ENCODE peak calls at places on chromosomes 7 and 10, in nine cellular contexts. One of them, this sample, is unnamed.

GRCh38 chr10:13351340-13351915 is 3.3 kb upstream of the SEPHS1 start:
- DNase-seq in NB4: no peak
- DNase-seq in lower lobe of right lung: no peak
- DNase-seq in astrocyte of the cerebellum: no peak
- DNase-seq in Peyer's patch: no peak
- DNase-seq in OCI-LY7: peak; percentile 47
- DNase-seq in mucosa of descending colon: no peak
- DNase-seq in testis: no peak
- DNase-seq in fibroblast of mammary gland: no peak
- DNase-seq in this sample: no peak

GRCh38 chr10:105262666-105263065 is 621.6 kb downstream of the SORCS3 start:
- DNase-seq in mucosa of descending colon: no peak
- DNase-seq in OCI-LY7: no peak
- DNase-seq in fibroblast of mammary gland: peak; percentile 13
- DNase-seq in astrocyte of the cerebellum: no peak
- DNase-seq in Peyer's patch: no peak
- DNase-seq in lower lobe of right lung: no peak
- DNase-seq in testis: no peak
- DNase-seq in NB4: no peak
- DNase-seq in this sample: no peak

GRCh38 chr7:134514663-134515062 is 12.7 kb upstream of the AKR1B10 start:
- DNase-seq in mucosa of descending colon: peak; percentile 72
- DNase-seq in OCI-LY7: peak; percentile 77
- DNase-seq in Peyer's patch: no peak
- DNase-seq in testis: peak; percentile 33
- DNase-seq in NB4: peak; percentile 83
- DNase-seq in lower lobe of right lung: no peak
- DNase-seq in astrocyte of the cerebellum: peak; percentile 71
- DNase-seq in fibroblast of mammary gland: peak; percentile 85
- DNase-seq in this sample: peak; percentile 43

GRCh38 chr10:128854965-128855364 is 612.1 kb upstream of the MGMT start:
- DNase-seq in testis: peak; percentile 90
- DNase-seq in mucosa of descending colon: peak; percentile 75
- DNase-seq in NB4: no peak
- DNase-seq in Peyer's patch: peak; percentile 73
- DNase-seq in astrocyte of the cerebellum: peak; percentile 69
- DNase-seq in OCI-LY7: no peak
- DNase-seq in fibroblast of mammary gland: peak; percentile 1
- DNase-seq in lower lobe of right lung: peak; percentile 81
- DNase-seq in this sample: peak; percentile 36

GRCh38 chr7:207418-208127 is 15.2 kb downstream of the FAM20C start:
- DNase-seq in Peyer's patch: no peak
- DNase-seq in astrocyte of the cerebellum: no peak
- DNase-seq in lower lobe of right lung: no peak
- DNase-seq in testis: no peak
- DNase-seq in OCI-LY7: no peak
- DNase-seq in fibroblast of mammary gland: peak; percentile 30
- DNase-seq in mucosa of descending colon: no peak
- DNase-seq in NB4: no peak
- DNase-seq in this sample: no peak

GRCh38 chr10:97861351-97861750 is 11.7 kb downstream of the GOLGA7B start:
- DNase-seq in mucosa of descending colon: no peak
- DNase-seq in testis: no peak
- DNase-seq in fibroblast of mammary gland: peak; percentile 66
- DNase-seq in NB4: no peak
- DNase-seq in lower lobe of right lung: no peak
- DNase-seq in Peyer's patch: no peak
- DNase-seq in OCI-LY7: no peak
- DNase-seq in astrocyte of the cerebellum: no peak
- DNase-seq in this sample: no peak

GRCh38 chr7:98163704-98164478 is 47.3 kb upstream of the BHLHA15 start:
- DNase-seq in astrocyte of the cerebellum: no peak
- DNase-seq in mucosa of descending colon: peak; percentile 77
- DNase-seq in lower lobe of right lung: no peak
- DNase-seq in OCI-LY7: no peak
- DNase-seq in testis: peak; percentile 26
- DNase-seq in Peyer's patch: peak; percentile 84
- DNase-seq in fibroblast of mammary gland: no peak
- DNase-seq in NB4: no peak
- DNase-seq in this sample: no peak

GRCh38 chr10:79176949-79177602 is 108.3 kb downstream of the ZMIZ1 start:
- DNase-seq in fibroblast of mammary gland: no peak
- DNase-seq in testis: peak; percentile 75
- DNase-seq in astrocyte of the cerebellum: no peak
- DNase-seq in lower lobe of right lung: no peak
- DNase-seq in Peyer's patch: no peak
- DNase-seq in NB4: no peak
- DNase-seq in mucosa of descending colon: no peak
- DNase-seq in OCI-LY7: peak; percentile 19
- DNase-seq in this sample: no peak

GRCh38 chr7:21580073-21580521 is 37.3 kb downstream of the DNAH11 start:
- DNase-seq in astrocyte of the cerebellum: peak; percentile 60
- DNase-seq in NB4: peak; percentile 53
- DNase-seq in testis: no peak
- DNase-seq in lower lobe of right lung: no peak
- DNase-seq in OCI-LY7: no peak
- DNase-seq in fibroblast of mammary gland: peak; percentile 53
- DNase-seq in Peyer's patch: no peak
- DNase-seq in mucosa of descending colon: no peak
- DNase-seq in this sample: no peak

GRCh38 chr10:92011560-92012214 is 88.1 kb downstream of the BTAF1 start:
- DNase-seq in testis: no peak
- DNase-seq in NB4: peak; percentile 28
- DNase-seq in fibroblast of mammary gland: peak; percentile 73
- DNase-seq in astrocyte of the cerebellum: peak; percentile 33
- DNase-seq in mucosa of descending colon: no peak
- DNase-seq in OCI-LY7: no peak
- DNase-seq in lower lobe of right lung: no peak
- DNase-seq in Peyer's patch: no peak
- DNase-seq in this sample: peak; percentile 50

GRCh38 chr10:102701272-102701671 is 12.9 kb downstream of the ARL3 start:
- DNase-seq in testis: peak; percentile 4
- DNase-seq in OCI-LY7: no peak
- DNase-seq in astrocyte of the cerebellum: no peak
- DNase-seq in lower lobe of right lung: no peak
- DNase-seq in mucosa of descending colon: no peak
- DNase-seq in fibroblast of mammary gland: no peak
- DNase-seq in Peyer's patch: no peak
- DNase-seq in NB4: no peak
- DNase-seq in this sample: no peak

GRCh38 chr10:78721231-78721630 is 347.5 kb upstream of the ZMIZ1 start:
- DNase-seq in mucosa of descending colon: no peak
- DNase-seq in OCI-LY7: no peak
- DNase-seq in fibroblast of mammary gland: no peak
- DNase-seq in NB4: no peak
- DNase-seq in lower lobe of right lung: no peak
- DNase-seq in astrocyte of the cerebellum: no peak
- DNase-seq in Peyer's patch: no peak
- DNase-seq in testis: no peak
- DNase-seq in this sample: no peak

GRCh38 chr7:54846272-54846671 is 87.3 kb upstream of the SEC61G start:
- DNase-seq in NB4: no peak
- DNase-seq in OCI-LY7: no peak
- DNase-seq in astrocyte of the cerebellum: no peak
- DNase-seq in fibroblast of mammary gland: peak; percentile 79
- DNase-seq in lower lobe of right lung: no peak
- DNase-seq in testis: no peak
- DNase-seq in Peyer's patch: no peak
- DNase-seq in mucosa of descending colon: no peak
- DNase-seq in this sample: no peak

GRCh38 chr10:61136151-61136550 is 192.2 kb upstream of the RHOBTB1 start:
- DNase-seq in fibroblast of mammary gland: no peak
- DNase-seq in mucosa of descending colon: no peak
- DNase-seq in lower lobe of right lung: no peak
- DNase-seq in testis: no peak
- DNase-seq in astrocyte of the cerebellum: no peak
- DNase-seq in OCI-LY7: no peak
- DNase-seq in NB4: no peak
- DNase-seq in Peyer's patch: no peak
- DNase-seq in this sample: no peak

GRCh38 chr10:43355749-43356371 is 15.6 kb upstream of the FXYD4 start:
- DNase-seq in mucosa of descending colon: peak; percentile 76
- DNase-seq in NB4: peak; percentile 59
- DNase-seq in astrocyte of the cerebellum: no peak
- DNase-seq in lower lobe of right lung: no peak
- DNase-seq in OCI-LY7: no peak
- DNase-seq in fibroblast of mammary gland: peak; percentile 60
- DNase-seq in testis: no peak
- DNase-seq in Peyer's patch: peak; percentile 78
- DNase-seq in this sample: peak; percentile 23

GRCh38 chr7:130367088-130367755 is 13.1 kb upstream of the CPA1 start:
- DNase-seq in Peyer's patch: peak; percentile 46
- DNase-seq in testis: no peak
- DNase-seq in fibroblast of mammary gland: no peak
- DNase-seq in lower lobe of right lung: no peak
- DNase-seq in OCI-LY7: no peak
- DNase-seq in astrocyte of the cerebellum: no peak
- DNase-seq in NB4: no peak
- DNase-seq in mucosa of descending colon: no peak
- DNase-seq in this sample: no peak

GRCh38 chr10:78331391-78331922 is 297.8 kb downstream of the RPS24 start:
- DNase-seq in NB4: no peak
- DNase-seq in astrocyte of the cerebellum: peak; percentile 27
- DNase-seq in mucosa of descending colon: no peak
- DNase-seq in testis: no peak
- DNase-seq in lower lobe of right lung: no peak
- DNase-seq in Peyer's patch: peak; percentile 21
- DNase-seq in OCI-LY7: no peak
- DNase-seq in fibroblast of mammary gland: peak; percentile 79
- DNase-seq in this sample: no peak

GRCh38 chr10:111076682-111077661 is at the start of gene ADRA2A:
- DNase-seq in OCI-LY7: no peak
- DNase-seq in NB4: peak; percentile 32
- DNase-seq in astrocyte of the cerebellum: peak; percentile 2
- DNase-seq in testis: peak; percentile 65
- DNase-seq in mucosa of descending colon: peak; percentile 50
- DNase-seq in lower lobe of right lung: peak; percentile 57
- DNase-seq in fibroblast of mammary gland: peak; percentile 34
- DNase-seq in Peyer's patch: peak; percentile 60
- DNase-seq in this sample: peak; percentile 23
- TF ChIP-seq CTCF in OCI-LY7: no peak
- TF ChIP-seq CTCF in NB4: no peak
- TF ChIP-seq CTCF in astrocyte of the cerebellum: no peak
- TF ChIP-seq CTCF in testis: no peak
- TF ChIP-seq CTCF in mucosa of descending colon: no peak
- TF ChIP-seq CTCF in lower lobe of right lung: no peak
- TF ChIP-seq CTCF in fibroblast of mammary gland: no peak
- TF ChIP-seq CTCF in Peyer's patch: no peak
- TF ChIP-seq CTCF in this sample: no peak

DNA sequence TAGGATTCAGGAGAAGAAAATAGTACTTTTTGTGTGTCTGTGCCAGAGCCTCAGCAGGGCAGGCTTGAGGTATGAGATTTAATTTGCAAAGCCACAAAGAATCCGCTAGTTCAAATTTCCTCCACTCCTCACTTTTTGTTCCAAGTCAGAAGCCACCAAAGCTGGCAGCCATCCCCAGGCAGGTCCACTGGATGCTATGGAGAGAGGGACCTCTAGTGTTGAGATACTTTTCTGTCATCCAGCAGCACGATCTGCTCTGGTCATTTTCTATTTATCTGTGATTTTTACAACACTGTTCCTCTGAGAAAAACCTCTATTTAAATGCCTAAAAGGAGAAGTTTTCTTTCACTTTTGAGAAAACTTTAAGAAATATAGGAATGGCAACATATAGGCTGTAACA is 147.9 kb upstream of the FRMD4A start:
- DNase-seq in astrocyte of the cerebellum: peak; percentile 98
- DNase-seq in lower lobe of right lung: no peak
- DNase-seq in Peyer's patch: no peak
- DNase-seq in NB4: peak; percentile 38
- DNase-seq in fibroblast of mammary gland: peak; percentile 54
- DNase-seq in mucosa of descending colon: peak; percentile 41
- DNase-seq in OCI-LY7: peak; percentile 18
- DNase-seq in testis: peak; percentile 78
- DNase-seq in this sample: no peak
- TF ChIP-seq CTCF in astrocyte of the cerebellum: peak; percentile 78
- TF ChIP-seq CTCF in lower lobe of right lung: peak; percentile 45
- TF ChIP-seq CTCF in Peyer's patch: peak; percentile 32
- TF ChIP-seq CTCF in NB4: peak; percentile 31
- TF ChIP-seq CTCF in fibroblast of mammary gland: peak; percentile 55
- TF ChIP-seq CTCF in mucosa of descending colon: no peak
- TF ChIP-seq CTCF in OCI-LY7: peak; percentile 66
- TF ChIP-seq CTCF in testis: peak; percentile 30
- TF ChIP-seq CTCF in this sample: peak; percentile 90

DNA sequence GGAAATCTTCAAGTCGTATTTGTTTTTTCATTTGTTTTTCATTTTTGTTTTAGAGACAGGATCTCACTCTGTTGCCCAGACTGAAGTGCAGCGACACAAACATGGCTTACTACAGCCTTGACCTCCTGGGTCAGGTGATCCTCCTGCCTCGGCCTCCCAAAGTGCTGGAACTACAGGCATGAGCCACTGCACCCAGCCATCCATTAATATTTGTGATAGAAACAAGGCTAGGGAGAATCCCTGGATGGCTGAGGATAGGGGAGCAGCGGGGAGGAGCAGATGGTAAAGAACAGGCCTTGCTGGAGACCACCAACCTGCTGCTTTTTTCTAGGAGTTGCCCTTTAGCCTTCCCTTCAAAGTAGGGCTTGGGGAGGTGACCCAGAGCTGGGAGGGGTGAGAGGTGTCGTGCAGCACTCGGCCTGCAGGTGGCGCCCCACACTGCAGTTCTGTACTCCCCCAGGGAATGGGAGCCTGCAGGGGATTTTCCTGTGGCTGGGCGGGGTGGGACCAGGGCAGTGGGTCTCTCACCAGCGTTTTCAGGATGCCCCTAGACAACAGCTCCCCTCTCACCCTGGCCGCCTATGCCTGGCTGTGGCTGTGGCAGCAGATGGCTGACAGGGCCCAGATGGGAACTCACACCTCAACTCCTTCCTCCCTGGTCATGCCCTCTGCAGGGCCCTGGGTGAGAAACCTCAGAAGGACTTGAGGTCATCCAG is 12.6 kb upstream of the CDH23 start:
- DNase-seq in NB4: peak; percentile 79
- DNase-seq in astrocyte of the cerebellum: no peak
- DNase-seq in fibroblast of mammary gland: peak; percentile 30
- DNase-seq in mucosa of descending colon: peak; percentile 88
- DNase-seq in lower lobe of right lung: peak; percentile 79
- DNase-seq in Peyer's patch: peak; percentile 90
- DNase-seq in testis: peak; percentile 89
- DNase-seq in OCI-LY7: peak; percentile 62
- DNase-seq in this sample: no peak
- TF ChIP-seq CTCF in NB4: peak; percentile 96
- TF ChIP-seq CTCF in astrocyte of the cerebellum: peak; percentile 90
- TF ChIP-seq CTCF in fibroblast of mammary gland: peak; percentile 79
- TF ChIP-seq CTCF in mucosa of descending colon: peak; percentile 91
- TF ChIP-seq CTCF in lower lobe of right lung: peak; percentile 89
- TF ChIP-seq CTCF in Peyer's patch: peak; percentile 88
- TF ChIP-seq CTCF in testis: peak; percentile 85
- TF ChIP-seq CTCF in OCI-LY7: peak; percentile 95
- TF ChIP-seq CTCF in this sample: peak; percentile 94

DNA sequence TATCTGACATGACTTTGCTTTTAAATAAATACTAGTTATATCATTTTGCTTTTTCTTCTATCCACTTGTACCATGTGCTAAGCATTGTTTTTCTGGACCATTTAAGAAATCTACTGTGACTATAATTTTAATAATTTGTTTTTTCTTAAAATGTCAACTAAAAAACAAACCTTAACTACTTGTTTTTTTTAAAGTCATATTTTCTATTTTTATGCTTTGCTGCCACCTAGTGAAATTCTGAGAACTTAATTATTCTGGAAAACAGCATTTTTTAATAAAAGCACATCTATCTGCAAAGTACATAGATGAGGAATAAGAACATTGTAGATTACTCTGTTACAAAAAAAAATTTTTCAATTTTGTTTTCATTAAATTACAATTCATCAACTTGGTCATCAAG is 47.4 kb downstream of the ORC5 start:
- DNase-seq in testis: no peak
- DNase-seq in OCI-LY7: peak; percentile 13
- DNase-seq in lower lobe of right lung: no peak
- DNase-seq in fibroblast of mammary gland: peak; percentile 41
- DNase-seq in NB4: peak; percentile 28
- DNase-seq in astrocyte of the cerebellum: peak; percentile 19
- DNase-seq in mucosa of descending colon: no peak
- DNase-seq in Peyer's patch: no peak
- DNase-seq in this sample: no peak
- TF ChIP-seq CTCF in testis: no peak
- TF ChIP-seq CTCF in OCI-LY7: peak; percentile 79
- TF ChIP-seq CTCF in lower lobe of right lung: peak; percentile 35
- TF ChIP-seq CTCF in fibroblast of mammary gland: peak; percentile 34
- TF ChIP-seq CTCF in NB4: no peak
- TF ChIP-seq CTCF in astrocyte of the cerebellum: no peak
- TF ChIP-seq CTCF in mucosa of descending colon: no peak
- TF ChIP-seq CTCF in Peyer's patch: peak; percentile 22
- TF ChIP-seq CTCF in this sample: peak; percentile 44